ENCODE peak calls at places on chromosomes 1 and 21, in five cellular contexts. One of them, this sample, is unnamed.

GRCh38 chr1:48691429-48692001 is 85.2 kb downstream of the BEND5 start:
- DNase-seq in NCI-H1092 treated with DMSO at 0.1 percent for 48 hours: no peak
- DNase-seq in hypothalamus: no peak
- DNase-seq in stimulated activated CD4-positive, alpha-beta T cell treated with anti-CD3 and anti-CD28 coated beads, Interleukin-15, amount 100 ng/mL, for 24 hours: no peak
- DNase-seq in HS-5: no peak
- DNase-seq in this sample: no peak

GRCh38 chr21:31366825-31367224 is 22.8 kb upstream of the TIAM1 start:
- DNase-seq in HS-5: peak; percentile 87
- DNase-seq in hypothalamus: no peak
- DNase-seq in stimulated activated CD4-positive, alpha-beta T cell treated with anti-CD3 and anti-CD28 coated beads, Interleukin-15, amount 100 ng/mL, for 24 hours: no peak
- DNase-seq in NCI-H1092 treated with DMSO at 0.1 percent for 48 hours: no peak
- DNase-seq in this sample: no peak

GRCh38 chr1:248755505-248755904 is at the start of gene LYPD8:
- DNase-seq in HS-5: no peak
- DNase-seq in stimulated activated CD4-positive, alpha-beta T cell treated with anti-CD3 and anti-CD28 coated beads, Interleukin-15, amount 100 ng/mL, for 24 hours: no peak
- DNase-seq in NCI-H1092 treated with DMSO at 0.1 percent for 48 hours: no peak
- DNase-seq in hypothalamus: no peak
- DNase-seq in this sample: no peak

GRCh38 chr1:28266920-28267322 is 7.6 kb downstream of the SESN2 start:
- DNase-seq in stimulated activated CD4-positive, alpha-beta T cell treated with anti-CD3 and anti-CD28 coated beads, Interleukin-15, amount 100 ng/mL, for 24 hours: no peak
- DNase-seq in hypothalamus: no peak
- DNase-seq in HS-5: no peak
- DNase-seq in NCI-H1092 treated with DMSO at 0.1 percent for 48 hours: no peak
- DNase-seq in this sample: no peak

GRCh38 chr1:113903496-113904291 is 905 bp downstream of the AP4B1 start:
- DNase-seq in NCI-H1092 treated with DMSO at 0.1 percent for 48 hours: peak; percentile 34
- DNase-seq in stimulated activated CD4-positive, alpha-beta T cell treated with anti-CD3 and anti-CD28 coated beads, Interleukin-15, amount 100 ng/mL, for 24 hours: peak; percentile 30
- DNase-seq in hypothalamus: no peak
- DNase-seq in HS-5: no peak
- DNase-seq in this sample: no peak

GRCh38 chr1:6359568-6360496 is 33.7 kb downstream of the ACOT7 start:
- DNase-seq in NCI-H1092 treated with DMSO at 0.1 percent for 48 hours: no peak
- DNase-seq in stimulated activated CD4-positive, alpha-beta T cell treated with anti-CD3 and anti-CD28 coated beads, Interleukin-15, amount 100 ng/mL, for 24 hours: peak; percentile 66
- DNase-seq in HS-5: no peak
- DNase-seq in hypothalamus: no peak
- DNase-seq in this sample: no peak

GRCh38 chr21:17699524-17700189 is 87.0 kb upstream of the BTG3 start:
- DNase-seq in hypothalamus: no peak
- DNase-seq in HS-5: no peak
- DNase-seq in stimulated activated CD4-positive, alpha-beta T cell treated with anti-CD3 and anti-CD28 coated beads, Interleukin-15, amount 100 ng/mL, for 24 hours: no peak
- DNase-seq in NCI-H1092 treated with DMSO at 0.1 percent for 48 hours: no peak
- DNase-seq in this sample: no peak

GRCh38 chr1:210321131-210321530 is 7.6 kb upstream of the HHAT start:
- DNase-seq in NCI-H1092 treated with DMSO at 0.1 percent for 48 hours: no peak
- DNase-seq in stimulated activated CD4-positive, alpha-beta T cell treated with anti-CD3 and anti-CD28 coated beads, Interleukin-15, amount 100 ng/mL, for 24 hours: no peak
- DNase-seq in hypothalamus: no peak
- DNase-seq in HS-5: no peak
- DNase-seq in this sample: no peak

GRCh38 chr1:169105434-169106094 is 926 bp upstream of the ATP1B1 start:
- DNase-seq in HS-5: no peak
- DNase-seq in NCI-H1092 treated with DMSO at 0.1 percent for 48 hours: peak; percentile 80
- DNase-seq in hypothalamus: peak; percentile 74
- DNase-seq in stimulated activated CD4-positive, alpha-beta T cell treated with anti-CD3 and anti-CD28 coated beads, Interleukin-15, amount 100 ng/mL, for 24 hours: peak; percentile 45
- DNase-seq in this sample: peak; percentile 89

This sample was measured in COR-L47.